ENCODE peak calls at places on chromosomes 11 and 22, in ten cellular contexts. One of them, this sample, is unnamed.

GRCh38 chr11:98862169-98862568 is 158.6 kb upstream of the CNTN5 start:
- DNase-seq in neural progenitor cell: no peak
- DNase-seq in fibroblast of lung: no peak
- DNase-seq in fibroblast of villous mesenchyme: no peak
- DNase-seq in astrocyte: no peak
- DNase-seq in MM.1S: no peak
- DNase-seq in esophagus squamous epithelium: no peak
- DNase-seq in body of pancreas: no peak
- DNase-seq in gastrocnemius medialis: no peak
- DNase-seq in GM12865: peak
- DNase-seq in this sample: no peak

GRCh38 chr11:107707807-107708206 is 4.0 kb downstream of the SLN start:
- DNase-seq in esophagus squamous epithelium: no peak
- DNase-seq in fibroblast of lung: no peak
- DNase-seq in GM12865: no peak
- DNase-seq in body of pancreas: no peak
- DNase-seq in neural progenitor cell: no peak
- DNase-seq in fibroblast of villous mesenchyme: no peak
- DNase-seq in astrocyte: no peak
- DNase-seq in MM.1S: no peak
- DNase-seq in gastrocnemius medialis: no peak
- DNase-seq in this sample: no peak

GRCh38 chr22:35839811-35840739 is 122.4 kb downstream of the APOL5 start:
- DNase-seq in body of pancreas: peak
- DNase-seq in GM12865: peak
- DNase-seq in fibroblast of lung: peak
- DNase-seq in gastrocnemius medialis: peak
- DNase-seq in esophagus squamous epithelium: peak
- DNase-seq in fibroblast of villous mesenchyme: peak
- DNase-seq in neural progenitor cell: peak
- DNase-seq in MM.1S: peak
- DNase-seq in astrocyte: peak
- DNase-seq in this sample: peak

GRCh38 chr22:17785185-17786184 is 11.2 kb upstream of the BID start:
- DNase-seq in MM.1S: peak
- DNase-seq in astrocyte: no peak
- DNase-seq in esophagus squamous epithelium: no peak
- DNase-seq in body of pancreas: peak
- DNase-seq in fibroblast of villous mesenchyme: no peak
- DNase-seq in gastrocnemius medialis: peak
- DNase-seq in neural progenitor cell: peak
- DNase-seq in fibroblast of lung: no peak
- DNase-seq in GM12865: peak
- DNase-seq in this sample: peak

GRCh38 chr11:1967641-1968225 is 20.6 kb downstream of the MRPL23 start:
- DNase-seq in gastrocnemius medialis: peak
- DNase-seq in GM12865: no peak
- DNase-seq in fibroblast of lung: no peak
- DNase-seq in body of pancreas: no peak
- DNase-seq in fibroblast of villous mesenchyme: no peak
- DNase-seq in esophagus squamous epithelium: no peak
- DNase-seq in MM.1S: no peak
- DNase-seq in astrocyte: no peak
- DNase-seq in neural progenitor cell: no peak
- DNase-seq in this sample: no peak

GRCh38 chr11:11976476-11977187 is 31.8 kb downstream of the DKK3 start:
- DNase-seq in fibroblast of villous mesenchyme: no peak
- DNase-seq in fibroblast of lung: peak
- DNase-seq in astrocyte: no peak
- DNase-seq in esophagus squamous epithelium: no peak
- DNase-seq in gastrocnemius medialis: no peak
- DNase-seq in neural progenitor cell: no peak
- DNase-seq in body of pancreas: no peak
- DNase-seq in GM12865: no peak
- DNase-seq in MM.1S: no peak
- DNase-seq in this sample: no peak

GRCh38 chr11:36492724-36493304 is 17.3 kb downstream of the TRAF6 start:
- DNase-seq in body of pancreas: no peak
- DNase-seq in fibroblast of villous mesenchyme: peak
- DNase-seq in neural progenitor cell: peak
- DNase-seq in MM.1S: peak
- DNase-seq in GM12865: peak
- DNase-seq in esophagus squamous epithelium: no peak
- DNase-seq in gastrocnemius medialis: no peak
- DNase-seq in astrocyte: no peak
- DNase-seq in fibroblast of lung: peak
- DNase-seq in this sample: peak

GRCh38 chr11:76371170-76371569 is 9.8 kb downstream of the THAP12 start:
- DNase-seq in fibroblast of villous mesenchyme: peak
- DNase-seq in fibroblast of lung: peak
- DNase-seq in esophagus squamous epithelium: no peak
- DNase-seq in body of pancreas: no peak
- DNase-seq in astrocyte: peak
- DNase-seq in gastrocnemius medialis: no peak
- DNase-seq in MM.1S: no peak
- DNase-seq in neural progenitor cell: no peak
- DNase-seq in GM12865: peak
- DNase-seq in this sample: peak

GRCh38 chr11:79404325-79404724 is 36.5 kb downstream of the TENM4 start:
- DNase-seq in MM.1S: no peak
- DNase-seq in esophagus squamous epithelium: no peak
- DNase-seq in gastrocnemius medialis: no peak
- DNase-seq in fibroblast of lung: no peak
- DNase-seq in astrocyte: no peak
- DNase-seq in fibroblast of villous mesenchyme: peak
- DNase-seq in body of pancreas: no peak
- DNase-seq in neural progenitor cell: no peak
- DNase-seq in GM12865: no peak
- DNase-seq in this sample: no peak

GRCh38 chr22:24156146-24156914 is 25.0 kb upstream of the SUSD2 start:
- DNase-seq in esophagus squamous epithelium: no peak
- DNase-seq in GM12865: peak
- DNase-seq in fibroblast of villous mesenchyme: peak
- DNase-seq in fibroblast of lung: peak
- DNase-seq in astrocyte: peak
- DNase-seq in body of pancreas: no peak
- DNase-seq in gastrocnemius medialis: no peak
- DNase-seq in MM.1S: peak
- DNase-seq in neural progenitor cell: peak
- DNase-seq in this sample: peak

GRCh38 chr11:57787920-57788716 is 26.5 kb downstream of the CTNND1 start:
- DNase-seq in esophagus squamous epithelium: no peak
- DNase-seq in gastrocnemius medialis: no peak
- DNase-seq in GM12865: peak
- DNase-seq in MM.1S: no peak
- DNase-seq in fibroblast of villous mesenchyme: peak
- DNase-seq in body of pancreas: no peak
- DNase-seq in astrocyte: no peak
- DNase-seq in neural progenitor cell: peak
- DNase-seq in fibroblast of lung: no peak
- DNase-seq in this sample: no peak

GRCh38 chr11:65489061-65489705 is 9.7 kb upstream of the MALAT1 start:
- DNase-seq in fibroblast of villous mesenchyme: peak
- DNase-seq in gastrocnemius medialis: peak
- DNase-seq in neural progenitor cell: peak
- DNase-seq in body of pancreas: peak
- DNase-seq in fibroblast of lung: peak
- DNase-seq in GM12865: no peak
- DNase-seq in MM.1S: no peak
- DNase-seq in astrocyte: peak
- DNase-seq in esophagus squamous epithelium: no peak
- DNase-seq in this sample: peak

GRCh38 chr11:113167599-113167998 is 146.8 kb upstream of the TTC12 start:
- DNase-seq in neural progenitor cell: no peak
- DNase-seq in fibroblast of villous mesenchyme: no peak
- DNase-seq in esophagus squamous epithelium: no peak
- DNase-seq in gastrocnemius medialis: no peak
- DNase-seq in body of pancreas: no peak
- DNase-seq in GM12865: no peak
- DNase-seq in astrocyte: no peak
- DNase-seq in fibroblast of lung: no peak
- DNase-seq in MM.1S: no peak
- DNase-seq in this sample: no peak

GRCh38 chr11:65997286-65997685 is 4.7 kb downstream of the EIF1AD start:
- DNase-seq in fibroblast of lung: no peak
- DNase-seq in GM12865: no peak
- DNase-seq in esophagus squamous epithelium: no peak
- DNase-seq in body of pancreas: no peak
- DNase-seq in astrocyte: no peak
- DNase-seq in neural progenitor cell: no peak
- DNase-seq in MM.1S: no peak
- DNase-seq in fibroblast of villous mesenchyme: peak
- DNase-seq in gastrocnemius medialis: no peak
- DNase-seq in this sample: no peak

GRCh38 chr11:87851234-87851633 is 324.0 kb downstream of the RAB38 start:
- DNase-seq in esophagus squamous epithelium: no peak
- DNase-seq in gastrocnemius medialis: no peak
- DNase-seq in astrocyte: peak
- DNase-seq in MM.1S: no peak
- DNase-seq in fibroblast of villous mesenchyme: peak
- DNase-seq in GM12865: no peak
- DNase-seq in fibroblast of lung: peak
- DNase-seq in neural progenitor cell: no peak
- DNase-seq in body of pancreas: no peak
- DNase-seq in this sample: no peak

GRCh38 chr11:69385466-69385820 is 91.5 kb downstream of the MYEOV start:
- DNase-seq in body of pancreas: no peak
- DNase-seq in astrocyte: no peak
- DNase-seq in fibroblast of lung: no peak
- DNase-seq in MM.1S: no peak
- DNase-seq in GM12865: no peak
- DNase-seq in esophagus squamous epithelium: no peak
- DNase-seq in fibroblast of villous mesenchyme: no peak
- DNase-seq in neural progenitor cell: no peak
- DNase-seq in gastrocnemius medialis: no peak
- DNase-seq in this sample: no peak

GRCh38 chr22:33918676-33919590 is 1.3 kb downstream of the LARGE1 start:
- DNase-seq in neural progenitor cell: no peak
- DNase-seq in esophagus squamous epithelium: no peak
- DNase-seq in fibroblast of lung: peak
- DNase-seq in fibroblast of villous mesenchyme: no peak
- DNase-seq in MM.1S: no peak
- DNase-seq in GM12865: no peak
- DNase-seq in gastrocnemius medialis: no peak
- DNase-seq in body of pancreas: no peak
- DNase-seq in astrocyte: peak
- DNase-seq in this sample: no peak

DNA sequence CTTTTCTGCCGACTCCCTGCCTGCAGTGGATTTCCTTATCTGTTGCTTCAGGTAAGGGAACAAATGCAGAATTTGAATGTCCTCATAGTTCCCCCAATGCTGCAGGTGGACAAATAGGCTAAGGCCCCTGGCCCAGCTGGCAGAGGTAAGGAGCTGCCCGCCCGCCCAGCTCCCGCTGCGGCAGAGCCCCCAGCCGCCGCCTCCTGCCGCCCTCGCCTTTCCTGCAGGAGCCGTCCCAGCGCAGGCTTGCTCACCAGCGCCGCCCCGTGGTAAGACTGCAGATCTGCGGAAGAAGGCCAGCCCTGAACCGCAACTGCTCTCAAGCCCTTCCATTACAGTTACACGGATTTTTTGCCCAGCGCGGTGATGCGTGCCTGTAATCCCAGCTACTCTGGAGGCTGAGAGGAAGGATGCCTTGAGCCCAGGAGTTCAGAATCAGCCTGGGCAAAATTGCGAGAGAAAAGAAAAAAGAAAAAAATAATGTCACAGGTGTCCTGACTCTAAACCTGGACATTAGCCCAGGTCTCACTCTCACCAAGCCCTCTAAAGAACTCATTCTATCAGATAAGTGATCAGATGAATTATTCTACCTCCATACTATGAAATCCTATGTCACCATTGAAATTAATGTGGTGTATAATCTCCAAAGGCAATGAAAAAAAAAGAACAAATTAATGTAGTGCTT is 51.2 kb upstream of the EMID1 start:
- DNase-seq in gastrocnemius medialis: peak
- DNase-seq in fibroblast of lung: peak
- DNase-seq in astrocyte: peak
- DNase-seq in neural progenitor cell: peak
- DNase-seq in GM12865: peak
- DNase-seq in MM.1S: peak
- DNase-seq in body of pancreas: peak
- DNase-seq in esophagus squamous epithelium: no peak
- DNase-seq in fibroblast of villous mesenchyme: peak
- DNase-seq in this sample: peak
- H3K4me3 ChIP-seq in gastrocnemius medialis: peak
- H3K4me3 ChIP-seq in fibroblast of lung: no peak
- H3K4me3 ChIP-seq in astrocyte: no peak
- H3K4me3 ChIP-seq in neural progenitor cell: no peak
- H3K4me3 ChIP-seq in GM12865: no peak
- H3K4me3 ChIP-seq in MM.1S: peak
- H3K4me3 ChIP-seq in body of pancreas: no peak
- H3K4me3 ChIP-seq in esophagus squamous epithelium: no peak
- H3K4me3 ChIP-seq in fibroblast of villous mesenchyme: peak
- H3K4me3 ChIP-seq in this sample: no peak

DNA sequence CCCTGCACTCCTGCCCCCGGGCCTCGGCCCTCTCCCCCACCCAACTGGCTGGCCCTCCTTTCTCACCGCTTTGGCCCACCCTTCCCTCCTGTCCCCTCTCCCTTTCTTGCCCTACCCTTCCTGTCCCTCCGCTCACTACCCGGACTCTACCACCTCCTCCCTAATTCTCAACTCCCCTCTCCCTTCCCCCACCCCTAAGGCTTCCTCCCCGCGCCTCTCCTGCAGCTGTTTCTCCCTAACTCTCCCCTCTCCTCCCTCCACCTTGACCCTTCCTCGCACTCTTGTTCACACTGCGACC is 416 bp downstream of the SLC15A3 start:
- DNase-seq in gastrocnemius medialis: no peak
- DNase-seq in astrocyte: no peak
- DNase-seq in GM12865: peak
- DNase-seq in fibroblast of villous mesenchyme: peak
- DNase-seq in MM.1S: no peak
- DNase-seq in fibroblast of lung: no peak
- DNase-seq in body of pancreas: no peak
- DNase-seq in neural progenitor cell: no peak
- DNase-seq in esophagus squamous epithelium: no peak
- DNase-seq in this sample: no peak
- H3K4me3 ChIP-seq in gastrocnemius medialis: peak
- H3K4me3 ChIP-seq in astrocyte: peak
- H3K4me3 ChIP-seq in GM12865: peak
- H3K4me3 ChIP-seq in fibroblast of villous mesenchyme: peak
- H3K4me3 ChIP-seq in MM.1S: peak
- H3K4me3 ChIP-seq in fibroblast of lung: peak
- H3K4me3 ChIP-seq in body of pancreas: no peak
- H3K4me3 ChIP-seq in neural progenitor cell: peak
- H3K4me3 ChIP-seq in esophagus squamous epithelium: peak
- H3K4me3 ChIP-seq in this sample: no peak

GRCh38 chr11:48081151-48082010 is 101.0 kb downstream of the PTPRJ start:
- DNase-seq in body of pancreas: peak
- DNase-seq in astrocyte: peak
- DNase-seq in GM12865: no peak
- DNase-seq in fibroblast of villous mesenchyme: no peak
- DNase-seq in gastrocnemius medialis: peak
- DNase-seq in MM.1S: no peak
- DNase-seq in neural progenitor cell: no peak
- DNase-seq in fibroblast of lung: peak
- DNase-seq in esophagus squamous epithelium: no peak
- DNase-seq in this sample: no peak
- H3K4me3 ChIP-seq in body of pancreas: no peak
- H3K4me3 ChIP-seq in astrocyte: no peak
- H3K4me3 ChIP-seq in GM12865: no peak
- H3K4me3 ChIP-seq in fibroblast of villous mesenchyme: no peak
- H3K4me3 ChIP-seq in gastrocnemius medialis: peak
- H3K4me3 ChIP-seq in MM.1S: no peak
- H3K4me3 ChIP-seq in neural progenitor cell: no peak
- H3K4me3 ChIP-seq in fibroblast of lung: no peak
- H3K4me3 ChIP-seq in esophagus squamous epithelium: no peak
- H3K4me3 ChIP-seq in this sample: no peak

GRCh38 chr11:110032957-110033570 is 60.1 kb upstream of the ZC3H12C start:
- DNase-seq in astrocyte: no peak
- DNase-seq in GM12865: no peak
- DNase-seq in gastrocnemius medialis: no peak
- DNase-seq in fibroblast of villous mesenchyme: no peak
- DNase-seq in body of pancreas: no peak
- DNase-seq in MM.1S: no peak
- DNase-seq in esophagus squamous epithelium: no peak
- DNase-seq in neural progenitor cell: no peak
- DNase-seq in fibroblast of lung: no peak
- DNase-seq in this sample: no peak
- H3K4me3 ChIP-seq in astrocyte: no peak
- H3K4me3 ChIP-seq in GM12865: no peak
- H3K4me3 ChIP-seq in gastrocnemius medialis: no peak
- H3K4me3 ChIP-seq in fibroblast of villous mesenchyme: no peak
- H3K4me3 ChIP-seq in body of pancreas: no peak
- H3K4me3 ChIP-seq in MM.1S: no peak
- H3K4me3 ChIP-seq in esophagus squamous epithelium: no peak
- H3K4me3 ChIP-seq in neural progenitor cell: no peak
- H3K4me3 ChIP-seq in fibroblast of lung: no peak
- H3K4me3 ChIP-seq in this sample: no peak